ENCODE peak calls at places on chromosome X, in five cellular contexts. U, T, A, H and G are unnamed samples.

GRCh38 chrX:13048265-13048664 is 3.8 kb upstream of the FAM9C start:
- ATAC-seq in U (no peak), T (no peak), A (no peak), H (no peak), G (no peak)

GRCh38 chrX:112769034-112769433 is 71.6 kb downstream of the AMOT start:
- ATAC-seq in U (no peak), T (no peak), A (no peak), H (no peak), G (no peak)

GRCh38 chrX:103399744-103400143 is 23.4 kb downstream of the BEX3 start:
- ATAC-seq in U (no peak), T (no peak), A (no peak), H (no peak), G (no peak)

GRCh38 chrX:133812382-133812781 is 173.0 kb downstream of the GPC3 start:
- ATAC-seq in U (no peak), T (no peak), A (peak), H (no peak), G (no peak)

GRCh38 chrX:41481264-41482109 is 34.3 kb downstream of the NYX start:
- ATAC-seq in U (peak), T (peak), A (peak), H (peak), G (no peak)

GRCh38 chrX:1493877-1494510 is 41.3 kb upstream of the ASMTL start:
- ATAC-seq in U (peak), T (peak), A (peak), H (peak), G (no peak)

GRCh38 chrX:69137371-69137881 is 27.8 kb downstream of the PJA1 start:
- ATAC-seq in U (no peak), T (no peak), A (no peak), H (no peak), G (peak)

GRCh38 chrX:152635941-152636340 is 1.8 kb upstream of the GABRQ start:
- ATAC-seq in U (peak), T (peak), A (peak), H (peak), G (no peak)

GRCh38 chrX:49198540-49199314 is 1.3 kb downstream of the SYP start:
- ATAC-seq in U (no peak), T (no peak), A (no peak), H (no peak), G (no peak)

GRCh38 chrX:53287493-53288138 is 6.2 kb upstream of the IQSEC2 start:
- ATAC-seq in U (peak), T (peak), A (peak), H (no peak), G (peak)

GRCh38 chrX:28324306-28324705 is 262.9 kb upstream of the IL1RAPL1 start:
- ATAC-seq in U (no peak), T (no peak), A (no peak), H (no peak), G (no peak)

GRCh38 chrX:103823591-103823990 is 8.5 kb downstream of the RAB9B start:
- ATAC-seq in U (no peak), T (no peak), A (no peak), H (no peak), G (no peak)

GRCh38 chrX:67619253-67619652 is 75.4 kb downstream of the AR start:
- ATAC-seq in U (peak), T (peak), A (no peak), H (no peak), G (no peak)

GRCh38 chrX:17668929-17669328 is 68.4 kb upstream of the SCML1 start:
- ATAC-seq in U (no peak), T (no peak), A (no peak), H (no peak), G (no peak)

GRCh38 chrX:11296051-11296450 is 2.8 kb downstream of the AMELX start:
- ATAC-seq in U (no peak), T (no peak), A (no peak), H (no peak), G (no peak)

GRCh38 chrX:111445485-111445884 is 33.5 kb upstream of the DCX start:
- ATAC-seq in U (peak), T (peak), A (no peak), H (peak), G (no peak)

GRCh38 chrX:154043003-154043402 is 23.3 kb upstream of the IRAK1 start:
- ATAC-seq in U (no peak), T (no peak), A (no peak), H (no peak), G (peak)

GRCh38 chrX:31423575-31424284 is 351.9 kb upstream of the FTHL17 start:
- ATAC-seq in U (peak), T (no peak), A (peak), H (peak), G (no peak)

GRCh38 chrX:15016051-15016450 is 142.8 kb downstream of the MOSPD2 start:
- ATAC-seq in U (no peak), T (no peak), A (no peak), H (no peak), G (no peak)

GRCh38 chrX:65034292-65034640 is 58.0 kb upstream of the ZC4H2 start:
- ATAC-seq in U (no peak), T (no peak), A (peak), H (peak), G (no peak)

GRCh38 chrX:103480526-103480925 is 38.8 kb downstream of the RAB40A start:
- ATAC-seq in U (no peak), T (no peak), A (no peak), H (no peak), G (no peak)

GRCh38 chrX:80021611-80022010 is 7.1 kb downstream of the TBX22 start:
- ATAC-seq in U (no peak), T (no peak), A (no peak), H (no peak), G (no peak)

GRCh38 chrX:25021132-25021498 is 5.3 kb upstream of the ARX start:
- ATAC-seq in U (no peak), T (peak), A (peak), H (peak), G (peak)

GRCh38 chrX:130676861-130677260 is 226.1 kb downstream of the ENOX2 start:
- ATAC-seq in U (no peak), T (no peak), A (peak), H (no peak), G (no peak)

GRCh38 chrX:118156254-118156952 is 39.8 kb upstream of the KLHL13 start:
- ATAC-seq in U (no peak), T (no peak), A (peak), H (no peak), G (no peak)

DNA sequence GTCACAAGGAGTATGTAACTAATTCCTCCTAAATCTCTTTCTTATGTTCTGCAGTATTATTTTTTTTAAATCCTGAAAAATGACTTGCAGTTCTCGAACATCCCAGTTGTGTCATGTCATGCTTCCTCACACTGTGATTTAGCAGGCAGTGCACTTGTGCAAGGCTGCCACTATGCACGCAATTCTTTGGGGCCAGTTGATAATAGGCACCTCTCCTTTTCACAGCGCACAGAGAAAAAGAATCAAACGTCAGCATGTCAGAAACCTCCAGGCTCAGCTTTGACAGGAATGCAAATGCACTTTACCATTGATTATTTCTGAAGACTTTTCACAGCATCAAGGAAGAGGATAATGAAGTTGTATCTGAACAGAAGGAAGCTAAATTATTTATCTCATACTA is 62.9 kb downstream of the FGF13 start:
- ATAC-seq in U (no peak), T (no peak), A (no peak), H (no peak), G (no peak)
- TF ChIP-seq EP300 in U (no peak), T (no peak), A (no peak), H (no peak), G (no peak)

GRCh38 chrX:120560842-120561633 is at the start of gene CUL4B:
- ATAC-seq in U (peak), T (peak), A (peak), H (peak), G (peak)
- TF ChIP-seq EP300 in U (peak), T (no peak), A (peak), H (no peak), G (no peak)

DNA sequence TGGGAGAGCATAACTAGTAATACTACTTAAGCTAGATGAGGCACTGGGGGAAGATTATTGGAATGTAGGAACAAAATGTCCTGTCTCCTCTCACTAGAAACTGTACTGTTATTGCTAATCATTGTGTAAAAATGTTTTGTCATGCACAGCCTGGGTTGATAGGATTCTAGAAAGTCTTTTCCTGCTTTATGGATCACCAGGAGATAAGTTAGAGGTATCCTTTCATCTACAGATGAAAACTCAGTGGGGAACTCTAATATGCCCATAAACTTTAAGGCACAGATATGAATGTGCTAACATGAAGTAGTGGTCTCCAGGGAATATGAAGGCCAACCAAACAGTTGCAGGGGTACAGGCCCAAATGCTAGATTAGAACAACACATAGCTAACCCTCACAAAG is 57.5 kb downstream of the SRPX start:
- ATAC-seq in U (no peak), T (no peak), A (no peak), H (no peak), G (no peak)
- TF ChIP-seq EP300 in U (no peak), T (no peak), A (no peak), H (no peak), G (no peak)

GRCh38 chrX:106391284-106391852 is 220.4 kb upstream of the RADX start:
- ATAC-seq in U (no peak), T (no peak), A (no peak), H (no peak), G (no peak)
- TF ChIP-seq EP300 in U (no peak), T (no peak), A (no peak), H (no peak), G (no peak)

GRCh38 chrX:3384330-3384729 is 37.9 kb upstream of the MXRA5 start:
- ATAC-seq in U (no peak), T (no peak), A (no peak), H (no peak), G (no peak)
- TF ChIP-seq EP300 in U (no peak), T (no peak), A (no peak), H (no peak), G (no peak)

DNA sequence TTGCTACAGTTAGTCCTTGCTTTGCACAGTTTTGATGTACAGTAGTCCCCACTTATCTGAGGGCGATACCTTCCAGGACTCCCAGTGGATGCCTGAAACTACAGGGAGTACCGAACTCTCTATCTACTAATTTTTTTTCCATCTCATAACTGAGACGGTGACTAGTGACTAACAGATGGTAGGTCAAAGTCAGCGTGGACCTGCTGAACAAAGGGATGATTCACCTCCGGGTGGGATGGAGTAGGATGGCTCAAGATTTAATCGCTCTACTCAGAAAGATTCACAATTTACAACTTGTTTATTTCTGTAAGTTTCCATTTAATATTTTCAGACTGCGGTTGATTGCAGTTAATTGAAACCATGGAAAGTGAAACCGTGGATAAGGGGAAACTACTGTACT is 655.8 kb downstream of the ZNF674 start:
- ATAC-seq in U (no peak), T (no peak), A (no peak), H (no peak), G (no peak)
- TF ChIP-seq EP300 in U (no peak), T (no peak), A (no peak), H (no peak), G (no peak)

DNA sequence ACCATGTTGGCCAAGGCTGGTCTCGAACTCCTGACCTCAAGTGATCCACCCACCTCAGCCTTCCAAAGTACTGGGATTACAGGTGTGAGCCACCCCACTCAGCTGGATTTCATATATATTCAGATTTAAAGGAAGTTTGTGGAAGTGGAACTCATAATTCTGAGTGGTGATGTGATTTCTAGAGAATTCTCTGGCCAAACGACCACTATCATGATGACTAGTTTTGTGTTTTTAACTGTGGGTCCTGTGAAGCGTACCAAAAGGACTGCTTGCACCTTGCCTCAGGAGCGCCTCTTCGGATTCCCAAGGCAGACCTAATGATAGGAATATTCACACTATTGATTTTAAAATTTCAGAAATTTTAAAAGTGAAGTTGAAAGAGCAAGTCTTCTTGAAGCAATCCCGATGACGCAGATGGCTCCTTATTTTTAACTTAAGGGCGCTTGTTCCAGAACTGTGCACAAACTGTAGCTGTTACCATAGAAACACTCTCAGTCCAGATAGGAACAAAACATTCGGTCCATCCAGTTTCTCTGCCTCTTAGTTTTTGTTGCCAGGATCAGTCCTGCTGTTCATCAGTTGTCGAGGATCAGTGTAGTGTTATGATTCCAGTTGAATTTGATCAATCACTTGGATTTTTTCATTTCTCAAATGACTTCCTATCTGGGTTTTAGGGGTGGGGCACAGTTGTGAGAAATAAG is 51.7 kb upstream of the CLCN4 start:
- ATAC-seq in U (no peak), T (no peak), A (no peak), H (no peak), G (peak)
- TF ChIP-seq EP300 in U (no peak), T (no peak), A (no peak), H (no peak), G (peak)

GRCh38 chrX:27276751-27277150 is 186.4 kb downstream of the PPP4R3C start:
- ATAC-seq in U (no peak), T (no peak), A (no peak), H (no peak), G (no peak)
- TF ChIP-seq EP300 in U (no peak), T (no peak), A (no peak), H (no peak), G (no peak)